ENCODE peak calls at places on chromosomes 1 and 21, in four cellular contexts. M is adrenal gland, B is H1, R is GM12878. A is an unnamed sample.

GRCh38 chr21:41997657-41998056 is 12.5 kb downstream of the ZBTB21 start:
- DNase-seq in M (no peak), B (no peak), R (no peak), A (peak; percentile 79)

GRCh38 chr21:27423073-27423472 is 456.2 kb upstream of the ADAMTS5 start:
- DNase-seq in M (peak; percentile 76), B (no peak), R (no peak), A (peak; percentile 8)

GRCh38 chr1:109849670-109850069 is 61.0 kb upstream of the CSF1 start:
- DNase-seq in M (no peak), B (no peak), R (no peak), A (no peak)

GRCh38 chr21:38227401-38227800 is 29.4 kb upstream of the KCNJ15 start:
- DNase-seq in M (no peak), B (no peak), R (no peak), A (no peak)

GRCh38 chr1:184329962-184330868 is 56.6 kb upstream of the C1orf21 start:
- DNase-seq in M (peak; percentile 61), B (no peak), R (no peak), A (peak; percentile 65)

GRCh38 chr1:15584489-15585363 is at the start of gene AGMAT:
- DNase-seq in M (no peak), B (peak; percentile 76), R (no peak), A (peak; percentile 53)

GRCh38 chr1:209678981-209679539 is 3.8 kb downstream of the G0S2 start:
- DNase-seq in M (no peak), B (no peak), R (no peak), A (no peak)

GRCh38 chr1:162113419-162113818 is 43.9 kb downstream of the NOS1AP start:
- DNase-seq in M (no peak), B (no peak), R (no peak), A (no peak)

GRCh38 chr21:41536827-41537103 is 28.8 kb upstream of the TMPRSS2 start:
- DNase-seq in M (no peak), B (no peak), R (no peak), A (no peak)

GRCh38 chr1:84505167-84506001 is 802 bp upstream of the SPATA1 start:
- DNase-seq in M (peak; percentile 75), B (no peak), R (no peak), A (peak; percentile 64)

GRCh38 chr1:184033711-184034167 is 3.8 kb downstream of the COLGALT2 start:
- DNase-seq in M (no peak), B (no peak), R (no peak), A (no peak)

GRCh38 chr21:32834825-32835224 is 63.3 kb upstream of the PAXBP1 start:
- DNase-seq in M (no peak), B (no peak), R (no peak), A (no peak)

GRCh38 chr1:30844631-30845030 is 63.9 kb downstream of the SDC3 start:
- DNase-seq in M (no peak), B (no peak), R (no peak), A (no peak)

GRCh38 chr1:64161347-64162080 is 41.9 kb upstream of the UBE2U start:
- DNase-seq in M (no peak), B (no peak), R (no peak), A (no peak)

GRCh38 chr1:103106426-103107321 is 1.6 kb downstream of the COL11A1 start:
- DNase-seq in M (peak; percentile 61), B (no peak), R (no peak), A (peak; percentile 42)

GRCh38 chr1:152251391-152251790 is 27.4 kb upstream of the HRNR start:
- DNase-seq in M (no peak), B (no peak), R (no peak), A (no peak)

DNA sequence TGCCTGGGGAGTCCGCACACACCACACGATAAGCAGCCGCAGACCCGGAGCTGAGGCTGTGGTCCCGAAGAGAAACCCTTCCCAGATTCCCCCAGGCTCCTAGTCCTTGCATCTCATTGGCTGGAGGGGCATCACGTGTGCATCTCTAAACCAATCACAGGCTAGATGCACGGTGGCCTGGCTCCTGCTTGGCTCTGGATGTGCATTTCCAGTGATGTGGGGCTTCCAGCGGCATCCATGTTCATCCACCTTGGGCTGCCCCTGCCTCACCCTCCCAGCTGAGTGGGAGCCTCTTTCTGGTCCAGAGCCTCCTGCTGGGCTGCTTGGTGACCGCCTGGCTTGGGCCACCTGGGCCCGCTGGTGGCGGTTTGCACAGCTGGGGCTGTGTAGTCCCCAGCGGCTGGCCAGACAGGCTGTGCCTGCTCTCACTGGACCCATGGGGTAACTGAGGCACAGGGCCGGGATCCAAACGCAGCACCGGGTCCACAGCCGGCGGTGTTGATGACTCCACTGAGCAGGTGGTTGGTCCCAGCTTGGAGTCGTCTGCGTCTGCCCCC is 41.1 kb downstream of the COL6A1 start:
- DNase-seq in M (peak; percentile 45), B (no peak), R (no peak), A (no peak)
- H3K4me1 ChIP-seq in M (no peaks in the 10 kb centered on the region), B (no peaks in the 10 kb centered on the region), R (no peaks in the 10 kb centered on the region), A (no peaks in the 10 kb centered on the region)

GRCh38 chr1:153608742-153609584 is 4.0 kb downstream of the S100A16 start:
- DNase-seq in M (peak; percentile 86), B (peak; percentile 41), R (no peak), A (peak; percentile 54)
- TF ChIP-seq POLR2A in M (peak; percentile 25), B (no peak), R (no peak), A (peak; percentile 38)

GRCh38 chr1:173475564-173476196 is 1.5 kb upstream of the PRDX6 start:
- DNase-seq in M (no peak), B (no peak), R (no peak), A (no peak)

GRCh38 chr1:173476664-173477285 is 360 bp upstream of the PRDX6 start:
- DNase-seq in M (peak; percentile 97), B (peak; percentile 88), R (peak; percentile 61), A (peak; percentile 93)

GRCh38 chr1:173476197-173476663 is 905 bp upstream of the PRDX6 start:
- DNase-seq in M (no peak), B (no peak), R (no peak), A (no peak)

GRCh38 chr1:173478099-173478555 is 992 bp downstream of the PRDX6 start:
- DNase-seq in M (peak; percentile 90), B (no peak), R (no peak), A (peak; percentile 76)

DNA sequence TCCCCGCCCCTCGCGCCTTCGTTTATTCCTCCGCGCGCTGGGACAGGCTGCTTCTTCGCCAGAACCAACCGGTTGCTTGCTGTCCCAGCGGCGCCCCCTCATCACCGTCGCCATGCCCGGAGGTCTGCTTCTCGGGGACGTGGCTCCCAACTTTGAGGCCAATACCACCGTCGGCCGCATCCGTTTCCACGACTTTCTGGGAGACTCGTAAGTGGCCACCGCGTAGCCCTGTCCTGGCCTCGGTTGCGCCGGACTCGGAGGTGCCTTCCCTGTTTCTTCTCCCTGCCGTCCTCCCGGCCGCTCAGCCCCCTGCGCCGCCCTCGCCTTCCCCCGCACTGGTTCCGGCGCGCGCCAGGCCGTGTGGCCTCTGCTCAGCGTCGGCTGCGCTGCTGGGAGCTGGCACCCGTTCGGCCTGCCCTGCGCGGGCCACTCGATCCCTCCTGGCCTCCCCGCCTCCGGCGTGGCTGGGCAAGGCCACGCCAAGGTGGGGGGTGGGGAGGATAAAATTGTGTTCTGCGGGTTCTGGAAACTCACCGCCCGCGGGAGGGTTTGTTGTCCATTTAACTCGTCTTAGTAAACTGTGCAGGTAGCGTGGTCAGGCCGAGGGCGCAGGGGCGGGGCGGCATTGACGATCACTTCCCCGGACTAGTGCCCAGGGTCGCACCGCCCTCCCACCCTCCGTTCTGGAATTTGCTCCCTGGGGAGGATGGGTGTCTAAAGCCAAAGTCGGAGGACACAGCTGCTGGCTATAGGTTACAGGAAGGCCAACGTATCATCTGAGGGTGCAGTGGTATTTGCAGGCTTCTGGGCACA is at the start of gene PRDX6:
- DNase-seq in M (peak; percentile 78), B (peak; percentile 15), R (no peak), A (peak; percentile 89)
- H3K4me1 ChIP-seq in M (peaks cover 68% of the 10 kb centered on the region), B (peaks cover 4% of the 10 kb centered on the region), R (peaks cover 12% of the 10 kb centered on the region), A (peaks cover 37% of the 10 kb centered on the region)

GRCh38 chr1:54488065-54488750 is 59.8 kb upstream of the ACOT11 start:
- DNase-seq in M (peak; percentile 97), B (peak; percentile 73), R (no peak), A (peak; percentile 94)

GRCh38 chr1:54487571-54488050 is 60.4 kb upstream of the ACOT11 start:
- DNase-seq in M (peak; percentile 67), B (no peak), R (no peak), A (peak; percentile 43)

GRCh38 chr1:54490361-54491248 is 57.4 kb upstream of the ACOT11 start:
- DNase-seq in M (peak; percentile 74), B (peak; percentile 57), R (no peak), A (peak; percentile 26)

GRCh38 chr1:54489627-54490240 is 58.3 kb upstream of the ACOT11 start:
- DNase-seq in M (no peak), B (no peak), R (no peak), A (no peak)

DNA sequence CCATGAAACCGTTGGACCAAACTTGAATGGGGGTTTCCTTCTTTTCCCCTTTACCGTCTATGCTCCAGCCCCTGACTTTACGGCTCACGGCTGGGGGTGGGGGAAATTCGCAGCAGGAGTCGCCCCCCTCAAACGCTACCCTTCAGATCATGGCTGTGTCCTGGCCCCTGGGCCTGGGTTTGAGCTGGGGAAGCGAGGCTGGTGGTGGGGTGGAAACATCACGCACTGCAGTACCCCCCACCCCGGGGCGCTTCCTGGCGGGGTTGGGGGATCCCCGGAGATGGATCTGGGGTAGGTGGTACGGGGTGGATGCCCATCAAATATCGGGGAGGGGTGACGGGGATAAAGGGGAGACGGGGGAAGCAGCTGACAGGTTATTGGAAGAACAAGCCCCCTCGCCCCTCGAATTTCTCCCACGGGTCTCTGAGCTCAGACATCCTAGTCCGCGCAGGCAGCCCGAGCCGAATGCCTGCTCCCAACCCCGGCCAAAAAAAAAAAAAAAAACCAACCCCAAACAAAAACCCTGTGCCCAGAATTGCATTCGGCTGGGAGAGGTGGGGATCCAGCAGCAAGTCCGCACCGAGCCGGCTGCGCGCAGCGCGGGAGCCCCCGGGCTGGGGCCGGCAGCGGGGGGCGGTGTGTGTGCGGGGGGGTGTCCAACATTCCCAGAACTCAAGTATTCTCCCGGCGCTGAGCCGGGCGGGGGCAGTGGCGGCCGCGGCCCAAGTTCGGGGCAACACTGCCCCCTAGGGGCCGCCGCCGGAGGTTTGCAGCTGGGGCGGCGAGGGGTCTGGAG is 59.0 kb upstream of the ACOT11 start:
- DNase-seq in M (peak; percentile 83), B (peak; percentile 74), R (no peak), A (peak; percentile 81)
- TF ChIP-seq POLR2A in M (peak; percentile 20), B (peak; percentile 47), R (no peak), A (no peak)

GRCh38 chr1:22326372-22326915 is 125.2 kb upstream of the ZBTB40 start:
- DNase-seq in M (peak; percentile 42), B (no peak), R (no peak), A (no peak)
- H3K4me1 ChIP-seq in M (peaks cover 17% of the 10 kb centered on the region), B (peaks cover 2% of the 10 kb centered on the region), R (no peaks in the 10 kb centered on the region), A (peaks cover 5% of the 10 kb centered on the region)

DNA sequence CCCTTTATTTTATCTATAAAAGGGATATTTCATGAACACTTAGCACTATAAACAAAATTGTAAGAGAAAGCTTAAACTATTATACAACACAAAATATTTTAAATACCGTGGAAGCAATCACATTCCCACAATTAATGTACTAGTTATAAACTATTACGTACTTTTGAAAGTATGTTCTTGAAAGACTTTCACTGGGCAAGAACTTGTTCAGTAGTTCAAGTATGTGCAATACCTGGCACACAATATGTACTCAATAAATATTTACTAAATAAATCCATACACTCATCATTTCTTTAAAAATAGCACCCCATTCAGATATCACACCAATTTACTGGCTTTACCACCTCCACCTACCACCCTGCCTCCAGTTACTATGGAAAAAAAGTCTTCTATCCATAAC is 12.6 kb upstream of the FMO2 start:
- DNase-seq in M (no peak), B (no peak), R (no peak), A (no peak)
- TF ChIP-seq POLR2A in M (no peak), B (no peak), R (no peak), A (no peak)

A was measured in thyroid gland.